ENCODE peak calls at places on chromosomes 12 and 14, in seven cellular contexts. I, X, F, Z, O, G and M are unnamed samples. For H3K36me3, the result is how much of the 10 kb centered on the place peaks cover.

GRCh38 chr14:69473271-69473670 is 11.3 kb upstream of the PLEKHD1 start:
- DNase-seq in I (no peak), X (peak), F (no peak), Z (no peak), O (peak), G (no peak), M (no peak)

GRCh38 chr14:70907996-70908917 is 998 bp downstream of the PCNX1 start:
- DNase-seq in I (peak), X (peak), F (peak), Z (peak), O (peak), G (peak), M (peak)

GRCh38 chr12:4607056-4607455 is 41.8 kb downstream of the AKAP3 start:
- DNase-seq in I (no peak), X (no peak), F (no peak), Z (no peak), O (no peak), G (no peak), M (no peak)

GRCh38 chr12:19908825-19909224 is 459.5 kb upstream of the PDE3A start:
- DNase-seq in I (no peak), X (no peak), F (no peak), Z (no peak), O (no peak), G (no peak), M (no peak)

GRCh38 chr12:131197490-131197889 is 243.8 kb downstream of the ADGRD1 start:
- DNase-seq in I (no peak), X (no peak), F (no peak), Z (no peak), O (no peak), G (no peak), M (peak)

GRCh38 chr12:114885501-114885900 is 201.5 kb upstream of the TBX3 start:
- DNase-seq in I (no peak), X (no peak), F (no peak), Z (no peak), O (no peak), G (no peak), M (no peak)

GRCh38 chr12:70366581-70367267 is 634 bp downstream of the KCNMB4 start:
- DNase-seq in I (peak), X (peak), F (peak), Z (peak), O (peak), G (no peak), M (no peak)

GRCh38 chr14:101887219-101887618 is 77.2 kb upstream of the DYNC1H1 start:
- DNase-seq in I (no peak), X (no peak), F (no peak), Z (no peak), O (no peak), G (no peak), M (no peak)

GRCh38 chr12:67067453-67068203 is 201.5 kb upstream of the CAND1 start:
- DNase-seq in I (no peak), X (peak), F (no peak), Z (no peak), O (peak), G (no peak), M (no peak)

GRCh38 chr12:81209001-81209400 is 131.1 kb downstream of the ACSS3 start:
- DNase-seq in I (no peak), X (no peak), F (peak), Z (no peak), O (no peak), G (no peak), M (no peak)

GRCh38 chr14:104438166-104438887 is 141.2 kb upstream of the C14orf180 start:
- DNase-seq in I (no peak), X (no peak), F (no peak), Z (no peak), O (no peak), G (no peak), M (peak)

GRCh38 chr12:57456145-57456700 is 1.1 kb downstream of the INHBE start:
- DNase-seq in I (no peak), X (peak), F (no peak), Z (no peak), O (peak), G (no peak), M (no peak)

GRCh38 chr14:67663633-67664032 is 10.8 kb downstream of the VTI1B start:
- DNase-seq in I (no peak), X (no peak), F (no peak), Z (no peak), O (peak), G (no peak), M (no peak)

GRCh38 chr12:52969828-52970569 is 21.1 kb downstream of the KRT18 start:
- DNase-seq in I (no peak), X (peak), F (no peak), Z (no peak), O (no peak), G (no peak), M (no peak)

GRCh38 chr12:2113501-2113912 is 60.7 kb downstream of the CACNA1C start:
- DNase-seq in I (peak), X (no peak), F (no peak), Z (no peak), O (no peak), G (no peak), M (no peak)

GRCh38 chr14:98555440-98555839 is 716.6 kb downstream of the BCL11B start:
- DNase-seq in I (no peak), X (no peak), F (no peak), Z (no peak), O (no peak), G (no peak), M (no peak)

GRCh38 chr12:9674226-9674590 is 4.7 kb downstream of the CLEC2D start:
- DNase-seq in I (no peak), X (no peak), F (no peak), Z (no peak), O (no peak), G (no peak), M (no peak)

GRCh38 chr12:57853864-57854556 is 7.5 kb upstream of the CTDSP2 start:
- DNase-seq in I (no peak), X (peak), F (no peak), Z (no peak), O (no peak), G (no peak), M (no peak)

GRCh38 chr14:96098309-96098998 is 59.3 kb downstream of the C14orf132 start:
- DNase-seq in I (no peak), X (peak), F (peak), Z (peak), O (peak), G (no peak), M (no peak)

GRCh38 chr12:87816186-87816585 is 213.0 kb downstream of the C12orf50 start:
- DNase-seq in I (no peak), X (no peak), F (no peak), Z (no peak), O (no peak), G (no peak), M (no peak)

GRCh38 chr12:15613981-15614380 is 175.2 kb downstream of the EPS8 start:
- DNase-seq in I (no peak), X (no peak), F (no peak), Z (no peak), O (no peak), G (no peak), M (no peak)

DNA sequence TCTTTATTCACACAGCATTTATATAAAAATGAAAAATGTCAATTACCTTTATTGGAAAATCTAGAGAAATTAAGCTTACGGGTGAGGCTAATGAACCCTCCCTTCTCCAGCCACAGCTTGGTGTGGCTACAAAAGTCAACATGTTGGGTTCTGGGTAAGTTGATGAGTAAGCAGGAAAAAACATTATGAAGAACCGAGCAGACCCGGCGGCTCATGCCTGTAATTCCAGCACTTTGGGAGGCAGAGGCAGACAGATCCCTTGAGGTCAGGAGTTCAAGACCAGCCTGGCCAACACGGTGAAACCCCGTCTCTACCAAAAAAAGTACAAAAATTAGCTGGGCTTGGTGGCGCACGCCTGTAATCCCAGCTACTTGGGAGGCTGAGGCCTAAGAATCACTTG is 10.9 kb downstream of the NAA25 start:
- DNase-seq in I (no peak), X (peak), F (no peak), Z (no peak), O (no peak), G (no peak), M (no peak)
- H3K36me3 ChIP-seq in I (under half), X (under half), F (under half), Z (under half), O (under half), G (under half), M (under half)

GRCh38 chr12:122182887-122183587 is at the start of gene LRRC43:
- DNase-seq in I (no peak), X (no peak), F (no peak), Z (peak), O (peak), G (no peak), M (no peak)
- H3K27ac ChIP-seq in I (no peak), X (no peak), F (no peak), Z (no peak), O (no peak), G (no peak), M (no peak)

GRCh38 chr12:12715459-12716150 is 1.6 kb upstream of the CDKN1B start:
- DNase-seq in I (peak), X (peak), F (no peak), Z (no peak), O (no peak), G (no peak), M (no peak)

GRCh38 chr12:12717586-12718381 is 616 bp downstream of the CDKN1B start:
- DNase-seq in I (peak), X (peak), F (no peak), Z (peak), O (peak), G (no peak), M (no peak)

GRCh38 chr12:12716845-12717585 is at the start of gene CDKN1B:
- DNase-seq in I (peak), X (peak), F (peak), Z (peak), O (peak), G (peak), M (peak)

GRCh38 chr12:12715128-12715458 is 2.1 kb upstream of the CDKN1B start:
- DNase-seq in I (no peak), X (no peak), F (no peak), Z (no peak), O (no peak), G (no peak), M (no peak)

DNA sequence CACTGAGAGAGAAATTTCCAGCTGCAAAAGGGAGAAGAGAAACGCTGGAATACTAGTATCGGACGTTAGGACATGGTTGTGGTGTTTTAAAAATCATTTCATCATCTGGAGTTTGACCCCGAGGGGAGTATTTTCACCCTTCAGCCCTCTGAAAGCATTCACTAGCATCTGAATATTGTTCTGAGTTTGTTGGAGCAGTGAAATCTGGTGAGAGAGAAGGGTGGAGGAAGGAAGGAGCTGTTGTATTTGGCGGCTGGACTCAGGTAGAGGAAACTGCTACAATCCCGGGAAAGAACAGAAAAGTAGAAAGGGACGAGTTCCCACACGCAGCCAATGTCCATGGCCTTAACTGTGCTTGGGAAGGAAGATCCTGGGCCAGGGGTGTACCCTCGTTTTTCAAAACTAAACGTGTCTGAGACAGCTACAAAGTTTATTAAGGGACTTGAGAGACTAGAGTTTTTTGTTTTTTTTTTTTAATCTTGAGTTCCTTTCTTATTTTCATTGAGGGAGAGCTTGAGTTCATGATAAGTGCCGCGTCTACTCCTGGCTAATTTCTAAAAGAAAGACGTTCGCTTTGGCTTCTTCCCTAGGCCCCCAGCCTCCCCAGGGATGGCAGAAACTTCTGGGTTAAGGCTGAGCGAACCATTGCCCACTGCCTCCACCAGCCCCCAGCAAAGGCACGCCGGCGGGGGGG is 870 bp upstream of the CDKN1B start:
- DNase-seq in I (peak), X (peak), F (peak), Z (no peak), O (peak), G (no peak), M (no peak)
- H3K4me3 ChIP-seq in I (peak), X (peak), F (peak), Z (peak), O (peak), G (peak), M (peak)

DNA sequence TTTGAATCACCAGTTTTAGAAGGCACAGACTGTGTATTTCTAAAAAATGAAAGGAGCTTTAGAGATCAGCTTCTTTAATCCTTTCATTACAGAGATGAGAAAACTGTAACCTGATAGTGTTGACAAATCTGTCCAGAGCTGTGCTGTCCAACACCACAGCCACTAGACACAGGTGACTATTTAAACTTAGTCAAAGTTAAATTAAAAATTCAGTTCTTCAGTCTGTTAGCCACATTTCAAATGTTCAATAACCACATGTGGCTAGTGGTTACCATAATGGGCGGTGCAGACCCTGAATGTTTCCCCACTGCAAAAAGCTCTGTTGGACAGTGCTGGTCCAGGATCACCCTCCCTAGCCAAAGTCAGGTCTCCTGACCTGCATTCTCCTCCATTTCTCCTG is 21.6 kb downstream of the DAD1 start:
- DNase-seq in I (no peak), X (no peak), F (no peak), Z (no peak), O (no peak), G (no peak), M (no peak)
- H3K36me3 ChIP-seq in I (under half), X (under half), F (under half), Z (under half), O (under half), G (under half), M (under half)

GRCh38 chr12:116062698-116063097 is 214.8 kb downstream of the MED13L start:
- DNase-seq in I (no peak), X (no peak), F (no peak), Z (no peak), O (no peak), G (no peak), M (no peak)
- H3K27ac ChIP-seq in I (no peak), X (no peak), F (no peak), Z (no peak), O (no peak), G (peak), M (no peak)

GRCh38 chr12:50842637-50843493 is at the start of gene TMPRSS12:
- DNase-seq in I (no peak), X (no peak), F (no peak), Z (peak), O (no peak), G (no peak), M (no peak)
- H3K4me3 ChIP-seq in I (peak), X (no peak), F (no peak), Z (peak), O (no peak), G (peak), M (peak)

GRCh38 chr14:20314026-20314425 is 8.3 kb upstream of the TTC5 start:
- DNase-seq in I (no peak), X (no peak), F (no peak), Z (no peak), O (no peak), G (no peak), M (no peak)

GRCh38 chr14:20317720-20318119 is 12.0 kb upstream of the TTC5 start:
- DNase-seq in I (no peak), X (no peak), F (no peak), Z (no peak), O (no peak), G (no peak), M (no peak)
- H3K36me3 ChIP-seq in I (under half), X (half or more), F (under half), Z (under half), O (half or more), G (half or more), M (half or more)

GRCh38 chr14:64493455-64493854 is 10.2 kb downstream of the ZBTB25 start:
- DNase-seq in I (no peak), X (no peak), F (no peak), Z (no peak), O (no peak), G (no peak), M (no peak)
- H3K27ac ChIP-seq in I (peak), X (no peak), F (no peak), Z (no peak), O (no peak), G (no peak), M (no peak)

GRCh38 chr14:21382095-21382494 is 1.7 kb downstream of the SUPT16H start:
- DNase-seq in I (no peak), X (no peak), F (no peak), Z (no peak), O (no peak), G (no peak), M (no peak)
- H3K4me3 ChIP-seq in I (no peak), X (peak), F (no peak), Z (no peak), O (peak), G (no peak), M (no peak)